ENCODE peak calls at places on chromosomes 4 and X, in nine cellular contexts. U, X, K, J, G, T, L, O and A are unnamed samples.

GRCh38 chr4:135418353-135418752 is 1216.8 kb upstream of the PABPC4L start:
- DNase-seq in L (no peak), T (peak), U (peak), O (peak), J (peak), X (no peak), K (peak), G (peak), A (no peak)

GRCh38 chr4:119048446-119048845 is 87.2 kb upstream of the MYOZ2 start:
- DNase-seq in T (no peak), O (no peak), U (no peak), X (no peak), L (no peak), J (no peak), K (no peak), G (no peak), A (no peak)

GRCh38 chrX:12975999-12976558 is 1.2 kb downstream of the TMSB4X start:
- DNase-seq in G (peak), X (no peak), O (peak), J (peak), U (no peak), T (peak), K (peak), L (no peak), A (no peak)

GRCh38 chr4:134365852-134366251 is 164.3 kb upstream of the PABPC4L start:
- DNase-seq in J (no peak), U (no peak), G (no peak), X (no peak), T (no peak), K (peak), L (no peak), O (no peak), A (no peak)

GRCh38 chr4:25500626-25501318 is 123.7 kb downstream of the ANAPC4 start:
- DNase-seq in G (no peak), T (peak), U (no peak), X (no peak), K (no peak), O (peak), L (peak), J (peak), A (no peak)

GRCh38 chrX:143661286-143661685 is 25.4 kb upstream of the SLITRK4 start:
- DNase-seq in G (no peak), O (no peak), J (no peak), U (no peak), L (no peak), K (no peak), T (no peak), X (no peak), A (no peak)

GRCh38 chrX:132809581-132809980 is 148.8 kb downstream of the HS6ST2 start:
- DNase-seq in G (no peak), O (no peak), K (no peak), X (no peak), L (no peak), T (no peak), J (no peak), U (no peak), A (no peak)

GRCh38 chr4:168634276-168634802 is 137.5 kb downstream of the PALLD start:
- DNase-seq in U (peak), K (peak), J (no peak), L (no peak), G (no peak), X (no peak), O (no peak), T (no peak), A (no peak)

GRCh38 chr4:147683172-147683571 is 791 bp downstream of the PRMT9 start:
- DNase-seq in X (no peak), U (peak), K (peak), L (no peak), J (peak), O (peak), G (peak), T (peak), A (peak)

GRCh38 chr4:112514449-112515277 is 1.3 kb downstream of the NEUROG2 start:
- DNase-seq in U (no peak), X (no peak), G (no peak), J (no peak), L (no peak), O (peak), K (no peak), T (peak), A (no peak)

GRCh38 chr4:182628540-182628939 is 288.6 kb downstream of the DCTD start:
- DNase-seq in O (no peak), K (no peak), L (no peak), J (no peak), T (no peak), X (no peak), G (no peak), U (no peak), A (no peak)

GRCh38 chr4:83340692-83341343 is 6.2 kb upstream of the HPSE start:
- DNase-seq in T (peak), O (no peak), G (no peak), L (no peak), U (no peak), X (no peak), K (no peak), J (no peak), A (no peak)

GRCh38 chrX:123731258-123731986 is 1.4 kb downstream of the THOC2 start:
- DNase-seq in X (no peak), T (peak), U (no peak), J (no peak), G (no peak), O (peak), L (peak), K (no peak), A (peak)

GRCh38 chr4:65508169-65508568 is 162.1 kb downstream of the EPHA5 start:
- DNase-seq in T (no peak), J (no peak), U (no peak), L (no peak), X (no peak), G (no peak), O (no peak), K (peak), A (no peak)

GRCh38 chrX:96611619-96612362 is 72.9 kb upstream of the DIAPH2 start:
- DNase-seq in L (no peak), U (peak), X (no peak), J (no peak), O (no peak), G (no peak), T (no peak), K (no peak), A (no peak)

GRCh38 chr4:85370400-85371032 is 104.4 kb upstream of the ARHGAP24 start:
- DNase-seq in O (peak), J (peak), G (no peak), K (peak), X (no peak), L (peak), U (no peak), T (peak), A (peak)

GRCh38 chr4:61950625-61951024 is 750.5 kb downstream of the ADGRL3 start:
- DNase-seq in O (no peak), K (no peak), X (no peak), J (no peak), U (no peak), L (no peak), G (no peak), T (no peak), A (no peak)

GRCh38 chr4:178415925-178416324 is 973.7 kb upstream of the AGA start:
- DNase-seq in O (no peak), X (no peak), L (no peak), T (no peak), K (no peak), G (peak), J (no peak), U (no peak), A (no peak)

GRCh38 chrX:140091276-140091886 is 126.1 kb upstream of the CXorf66 start:
- DNase-seq in U (no peak), T (no peak), G (peak), X (no peak), O (no peak), J (no peak), K (no peak), L (no peak), A (peak)

GRCh38 chr4:32562010-32562409 is 1841.8 kb downstream of the PCDH7 start:
- DNase-seq in G (no peak), K (no peak), T (no peak), O (no peak), U (no peak), L (no peak), J (no peak), X (no peak), A (no peak)